ENCODE peak calls at places on chromosome 11, in four cellular contexts. One of them, this sample, is unnamed.

GRCh38 chr11:45857834-45858492 is 10.7 kb downstream of the CRY2 start:
- DNase-seq in spleen: no peak
- DNase-seq in Peyer's patch: no peak
- DNase-seq in endothelial cell: no peak
- DNase-seq in this sample: no peak

GRCh38 chr11:121741316-121741715 is 288.5 kb upstream of the SORL1-AS1 start:
- DNase-seq in spleen: no peak
- DNase-seq in Peyer's patch: no peak
- DNase-seq in endothelial cell: no peak
- DNase-seq in this sample: peak

GRCh38 chr11:2310073-2310785 is 8.4 kb downstream of the TSPAN32 start:
- DNase-seq in spleen: peak
- DNase-seq in Peyer's patch: peak
- DNase-seq in endothelial cell: no peak
- DNase-seq in this sample: no peak

GRCh38 chr11:63826471-63827190 is 12.3 kb upstream of the MARK2 start:
- DNase-seq in spleen: no peak
- DNase-seq in Peyer's patch: no peak
- DNase-seq in endothelial cell: no peak
- DNase-seq in this sample: no peak

GRCh38 chr11:33773399-33774355 is 643 bp downstream of the FBXO3 start:
- DNase-seq in spleen: peak
- DNase-seq in Peyer's patch: peak
- DNase-seq in endothelial cell: no peak
- DNase-seq in this sample: no peak

GRCh38 chr11:2377511-2378443 is 667 bp downstream of the CD81 start:
- DNase-seq in spleen: peak
- DNase-seq in Peyer's patch: peak
- DNase-seq in endothelial cell: peak
- DNase-seq in this sample: peak

GRCh38 chr11:113802621-113803020 is 23.0 kb downstream of the CLDN25 start:
- DNase-seq in spleen: no peak
- DNase-seq in Peyer's patch: no peak
- DNase-seq in endothelial cell: no peak
- DNase-seq in this sample: no peak

GRCh38 chr11:28463826-28464225 is 355.6 kb downstream of the METTL15 start:
- DNase-seq in spleen: no peak
- DNase-seq in Peyer's patch: no peak
- DNase-seq in endothelial cell: no peak
- DNase-seq in this sample: no peak

GRCh38 chr11:9765320-9766101 is 101.6 kb downstream of the SWAP70 start:
- DNase-seq in spleen: no peak
- DNase-seq in Peyer's patch: no peak
- DNase-seq in endothelial cell: peak
- DNase-seq in this sample: peak

GRCh38 chr11:1235615-1236315 is 12.9 kb downstream of the MUC5B start:
- DNase-seq in spleen: peak
- DNase-seq in Peyer's patch: no peak
- DNase-seq in endothelial cell: no peak
- DNase-seq in this sample: no peak

GRCh38 chr11:41461057-41461681 is 1.7 kb upstream of the LRRC4C start:
- DNase-seq in spleen: no peak
- DNase-seq in Peyer's patch: no peak
- DNase-seq in endothelial cell: no peak
- DNase-seq in this sample: no peak
- TF ChIP-seq CTCF in spleen: peak
- TF ChIP-seq CTCF in Peyer's patch: peak
- TF ChIP-seq CTCF in endothelial cell: peak
- TF ChIP-seq CTCF in this sample: peak

DNA sequence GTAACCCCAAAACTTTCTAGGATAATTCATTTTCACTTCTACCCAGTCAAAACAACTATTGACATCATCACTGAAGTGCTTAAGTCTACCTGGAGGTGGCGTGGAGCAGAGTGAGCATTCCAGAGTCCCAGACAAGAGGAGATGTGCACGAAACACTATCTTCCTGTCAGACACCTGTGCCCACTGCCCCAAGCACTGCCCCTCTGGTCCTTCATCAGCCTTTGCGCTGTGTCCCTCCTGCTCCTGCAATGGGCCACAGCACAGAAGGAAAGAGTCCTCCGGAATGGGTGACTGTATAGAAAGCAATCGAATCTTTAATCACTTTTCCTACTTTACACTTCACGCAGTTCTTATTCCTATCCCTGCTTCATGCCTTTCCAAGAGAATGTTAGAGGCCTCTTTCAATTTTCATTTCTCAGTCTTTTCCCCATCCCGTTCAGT is 512 bp upstream of the GRIA4 start:
- DNase-seq in spleen: peak
- DNase-seq in Peyer's patch: peak
- DNase-seq in endothelial cell: peak
- DNase-seq in this sample: peak
- TF ChIP-seq CTCF in spleen: no peak
- TF ChIP-seq CTCF in Peyer's patch: peak
- TF ChIP-seq CTCF in endothelial cell: no peak
- TF ChIP-seq CTCF in this sample: peak

GRCh38 chr11:66002648-66003225 is 434 bp downstream of the BANF1 start:
- DNase-seq in spleen: no peak
- DNase-seq in Peyer's patch: no peak
- DNase-seq in endothelial cell: peak
- DNase-seq in this sample: no peak
- TF ChIP-seq CTCF in spleen: no peak
- TF ChIP-seq CTCF in Peyer's patch: no peak
- TF ChIP-seq CTCF in endothelial cell: no peak
- TF ChIP-seq CTCF in this sample: no peak

GRCh38 chr11:61581030-61581928 is at the start of gene SYT7:
- DNase-seq in spleen: peak
- DNase-seq in Peyer's patch: peak
- DNase-seq in endothelial cell: peak
- DNase-seq in this sample: peak
- TF ChIP-seq CTCF in spleen: peak
- TF ChIP-seq CTCF in Peyer's patch: peak
- TF ChIP-seq CTCF in endothelial cell: peak
- TF ChIP-seq CTCF in this sample: no peak

DNA sequence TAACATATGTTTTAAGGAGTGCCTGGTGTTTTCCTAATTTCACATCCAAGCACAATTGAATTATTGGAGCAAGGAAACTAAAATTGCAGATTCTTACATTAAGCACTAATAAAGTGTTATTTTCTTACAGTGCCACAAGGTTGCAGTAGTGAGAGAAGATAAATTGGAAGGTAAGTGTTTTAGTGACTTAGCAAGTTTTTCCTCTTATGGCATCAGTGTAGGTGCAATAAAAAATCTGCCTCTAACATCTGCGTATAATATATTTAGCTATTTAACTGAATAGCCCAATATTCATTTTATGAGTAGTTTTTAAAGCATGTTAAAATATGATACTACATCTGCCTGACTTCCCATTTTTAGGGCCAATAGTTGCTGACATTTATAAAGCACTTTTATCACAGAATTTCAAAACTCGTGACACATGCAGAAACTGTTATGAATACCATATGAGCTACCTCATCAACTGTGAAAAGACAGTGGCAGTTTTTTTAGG is 19.0 kb downstream of the POLD3 start:
- DNase-seq in spleen: no peak
- DNase-seq in Peyer's patch: no peak
- DNase-seq in endothelial cell: no peak
- DNase-seq in this sample: no peak
- TF ChIP-seq CTCF in spleen: peak
- TF ChIP-seq CTCF in Peyer's patch: peak
- TF ChIP-seq CTCF in endothelial cell: no peak
- TF ChIP-seq CTCF in this sample: peak

GRCh38 chr11:36164522-36165250 is 124.5 kb downstream of the COMMD9 start:
- DNase-seq in spleen: no peak
- DNase-seq in Peyer's patch: no peak
- DNase-seq in endothelial cell: no peak
- DNase-seq in this sample: peak
- TF ChIP-seq CTCF in spleen: no peak
- TF ChIP-seq CTCF in Peyer's patch: no peak
- TF ChIP-seq CTCF in endothelial cell: no peak
- TF ChIP-seq CTCF in this sample: no peak

DNA sequence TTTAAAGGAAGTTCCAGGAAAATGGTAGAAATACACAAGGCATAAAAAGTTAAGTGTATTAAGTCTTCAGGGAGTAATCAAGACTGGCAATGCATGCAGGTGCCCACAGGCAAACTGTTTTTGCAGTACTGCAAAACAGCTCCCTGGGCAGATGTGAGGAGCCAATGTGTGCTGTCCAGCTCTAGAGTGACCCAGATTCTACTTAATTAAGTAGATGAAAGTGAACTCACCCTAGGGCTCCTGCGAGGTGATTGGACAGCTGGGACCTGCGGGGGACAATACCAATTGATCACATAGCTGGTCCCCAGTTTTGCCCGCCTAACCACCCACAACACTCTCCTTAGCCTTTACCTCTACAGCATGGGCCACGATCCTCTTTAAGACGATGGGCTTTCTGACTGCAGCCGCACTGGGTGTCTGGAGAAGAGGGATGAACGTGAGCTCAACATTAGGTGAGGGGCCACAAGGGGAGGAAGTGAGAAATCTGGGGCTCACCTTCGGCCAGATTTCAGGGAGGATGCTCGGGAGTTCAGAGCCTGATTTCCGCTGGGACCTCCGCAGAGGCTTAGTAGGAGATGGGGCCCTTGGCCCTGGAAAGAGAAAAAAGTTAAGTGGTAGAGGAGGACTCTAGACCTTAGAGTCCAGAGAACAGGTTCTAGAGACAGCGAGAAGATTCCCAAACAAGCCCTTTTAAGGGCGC is 556 bp downstream of the CDCA5 start:
- DNase-seq in spleen: no peak
- DNase-seq in Peyer's patch: no peak
- DNase-seq in endothelial cell: no peak
- DNase-seq in this sample: no peak
- TF ChIP-seq CTCF in spleen: no peak
- TF ChIP-seq CTCF in Peyer's patch: no peak
- TF ChIP-seq CTCF in endothelial cell: no peak
- TF ChIP-seq CTCF in this sample: no peak

This sample was measured in BE2C.